ENCODE peak calls at places on chromosomes 11 and 22, in nine cellular contexts. V is endodermal cell, M is omental fat pad, L is keratinocyte, N is HFFc6, S is activated B cell treated with CpG ODN at 0.5 μM for 24 hours, H is AG04450, K is neural progenitor cell, C is lower leg skin. U is an unnamed sample.

GRCh38 chr22:26798433-26799065 is 141.2 kb downstream of the MIAT start:
- DNase-seq in N (no peak), C (no peak), V (peak; percentile 64), K (no peak), H (no peak), M (no peak), L (no peak), S (no peak), U (no peak)

GRCh38 chr11:126172596-126173038 is 38.8 kb downstream of the RPUSD4 start:
- DNase-seq in C (no peak), L (no peak), V (no peak), H (peak; percentile 21), M (no peak), K (no peak), S (no peak), N (no peak), U (no peak)

GRCh38 chr22:21887841-21888240 is 20.4 kb upstream of the MAPK1 start:
- DNase-seq in C (no peak), K (no peak), H (no peak), M (no peak), N (no peak), S (no peak), L (no peak), V (no peak), U (no peak)

GRCh38 chr11:79906189-79906588 is 465.4 kb upstream of the TENM4 start:
- DNase-seq in K (no peak), L (no peak), M (no peak), N (no peak), C (no peak), S (no peak), H (no peak), V (no peak), U (no peak)

GRCh38 chr11:118152552-118153471 is at the start of gene SCN4B:
- DNase-seq in L (no peak), K (peak; percentile 93), C (no peak), H (peak; percentile 6), M (no peak), S (no peak), V (peak; percentile 91), N (no peak), U (no peak)

GRCh38 chr11:72243567-72244316 is at the start of gene PHOX2A:
- DNase-seq in L (no peak), N (no peak), S (no peak), K (peak; percentile 69), H (no peak), C (peak; percentile 82), V (peak; percentile 81), M (no peak), U (no peak)

GRCh38 chr22:48035897-48036296 is 1273.4 kb downstream of the TBC1D22A start:
- DNase-seq in H (no peak), K (no peak), L (no peak), M (no peak), C (peak; percentile 50), V (no peak), N (no peak), S (no peak), U (no peak)

GRCh38 chr11:24697722-24698121 is 200.9 kb downstream of the LUZP2 start:
- DNase-seq in S (no peak), C (no peak), V (no peak), N (no peak), L (peak; percentile 2), M (no peak), H (peak; percentile 20), K (no peak), U (no peak)

GRCh38 chr11:77067776-77068460 is 1.1 kb downstream of the CAPN5 start:
- DNase-seq in L (no peak), N (no peak), M (peak; percentile 12), K (no peak), H (no peak), C (peak; percentile 84), V (peak; percentile 49), S (peak; percentile 15), U (no peak)

GRCh38 chr22:31630331-31631329 is 31.4 kb downstream of the PISD start:
- DNase-seq in L (peak; percentile 25), K (peak; percentile 87), C (peak; percentile 96), S (peak; percentile 83), N (peak; percentile 67), M (peak; percentile 68), H (no peak), V (peak; percentile 94), U (peak; percentile 78)

GRCh38 chr22:21044931-21045584 is 688 bp upstream of the LRRC74B start:
- DNase-seq in K (peak; percentile 21), N (peak; percentile 64), M (no peak), L (no peak), H (no peak), S (peak; percentile 26), V (no peak), C (no peak), U (no peak)

GRCh38 chr11:109130910-109131309 is 291.1 kb upstream of the C11orf87 start:
- DNase-seq in H (no peak), V (no peak), C (no peak), M (no peak), K (no peak), N (no peak), L (no peak), S (no peak), U (no peak)

GRCh38 chr11:70517996-70518907 is 119.9 kb downstream of the CTTN start:
- DNase-seq in M (no peak), H (no peak), K (no peak), S (no peak), N (peak; percentile 76), L (peak; percentile 7), C (no peak), V (no peak), U (no peak)

GRCh38 chr22:24685804-24686203 is 82.8 kb downstream of the GGT1 start:
- DNase-seq in V (peak; percentile 70), H (no peak), N (no peak), C (no peak), L (no peak), M (no peak), S (no peak), K (peak; percentile 45), U (no peak)

GRCh38 chr11:96015911-96016565 is 92.1 kb upstream of the MTMR2 start:
- DNase-seq in M (no peak), L (no peak), S (no peak), N (no peak), V (peak; percentile 60), H (no peak), C (no peak), K (no peak), U (no peak)

GRCh38 chr11:111370902-111371578 is 8.0 kb downstream of the POU2AF1 start:
- DNase-seq in N (no peak), H (no peak), C (no peak), K (no peak), S (no peak), V (no peak), L (no peak), M (no peak), U (no peak)

GRCh38 chr11:28466506-28466905 is 358.3 kb downstream of the METTL15 start:
- DNase-seq in N (no peak), M (no peak), C (no peak), S (no peak), K (no peak), L (no peak), H (no peak), V (no peak), U (no peak)

GRCh38 chr11:85810521-85810870 is 445 bp downstream of the SYTL2 start:
- DNase-seq in L (no peak), H (no peak), C (no peak), N (no peak), M (no peak), S (no peak), V (peak; percentile 61), K (peak; percentile 14), U (no peak)

DNA sequence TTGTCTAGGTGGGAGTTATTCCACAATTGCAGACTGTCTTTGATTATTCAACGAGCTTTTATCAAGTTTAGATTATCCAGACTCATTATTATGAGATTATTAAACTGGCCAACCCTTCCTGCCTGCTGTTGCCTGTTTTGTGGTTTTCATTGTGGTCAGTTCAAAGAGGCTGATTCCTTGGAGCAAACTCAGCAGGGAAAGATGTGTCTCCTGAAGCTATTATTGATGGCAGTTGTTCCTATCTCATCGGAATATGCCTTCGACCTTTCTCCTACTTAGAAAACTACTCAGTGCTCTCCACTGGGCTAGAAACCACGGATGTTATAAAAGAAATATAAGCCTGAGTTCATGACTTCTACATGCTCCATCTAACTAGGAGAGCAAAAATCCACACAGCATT is 80.2 kb upstream of the NAV2 start:
- DNase-seq in M (no peak), C (no peak), S (no peak), H (no peak), K (no peak), V (no peak), L (peak; percentile 4), N (peak; percentile 69), U (no peak)
- TF ChIP-seq CTCF in M (no peak), C (no peak), S (no peak), H (no peak), K (no peak), V (no peak), L (no peak), N (no peak), U (no peak)

GRCh38 chr11:35461917-35462316 is 42.6 kb upstream of the SLC1A2 start:
- DNase-seq in N (no peak), C (no peak), H (no peak), L (no peak), V (no peak), S (no peak), M (no peak), K (no peak), U (no peak)
- TF ChIP-seq CTCF in N (peak; percentile 57), C (no peak), H (no peak), L (no peak), V (peak; percentile 48), S (no peak), M (no peak), K (no peak), U (no peak)

GRCh38 chr22:43707650-43708049 is 104.5 kb downstream of the EFCAB6 start:
- DNase-seq in V (no peak), N (no peak), C (no peak), S (no peak), L (no peak), M (no peak), H (no peak), K (no peak), U (no peak)
- TF ChIP-seq CTCF in V (no peak), N (no peak), C (no peak), S (no peak), L (no peak), M (no peak), H (no peak), K (no peak), U (no peak)

DNA sequence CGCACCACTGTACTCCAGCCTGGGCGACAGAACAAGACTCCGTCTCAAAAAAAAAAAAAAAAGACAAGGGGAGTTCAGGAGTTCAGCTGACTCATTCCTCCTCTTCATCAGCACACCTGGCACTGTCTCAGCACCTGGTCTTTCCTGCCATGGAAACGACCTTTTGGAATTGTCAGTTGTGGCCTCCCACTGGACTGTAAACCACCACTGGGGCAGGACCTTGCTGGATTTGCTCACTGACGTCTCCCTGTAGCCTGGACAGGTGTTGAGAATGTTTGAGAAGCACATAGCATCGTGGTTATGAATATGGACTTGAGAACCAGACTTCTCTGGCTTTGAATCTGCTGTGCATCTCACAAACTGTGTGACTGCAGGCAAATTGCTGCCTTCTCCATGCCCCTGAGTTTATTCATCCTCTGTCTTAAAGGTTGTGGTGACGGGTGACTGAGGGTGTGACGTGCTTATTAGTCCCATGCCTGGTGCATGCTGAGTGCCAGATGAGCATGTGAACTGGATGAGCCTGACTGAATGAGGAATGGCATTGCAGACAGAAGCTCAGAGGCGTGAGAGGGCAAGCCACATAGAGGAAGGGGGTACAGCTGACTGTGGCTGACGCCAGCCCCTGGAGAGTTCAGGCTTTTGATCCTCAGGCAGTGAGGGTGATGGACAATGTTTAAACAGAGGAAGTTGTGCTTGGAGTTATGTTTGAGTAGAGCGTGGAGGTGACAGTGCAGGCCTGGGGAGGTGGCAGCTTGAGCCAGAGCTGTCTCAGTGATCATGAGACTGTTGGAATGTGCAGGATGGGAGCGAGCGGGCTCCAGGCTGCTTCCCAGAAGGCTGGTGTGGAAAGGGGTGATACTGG is 12.7 kb downstream of the TOM1 start:
- DNase-seq in S (no peak), V (no peak), H (no peak), M (no peak), C (peak; percentile 86), N (peak; percentile 75), L (no peak), K (no peak), U (no peak)
- TF ChIP-seq CTCF in S (no peak), V (no peak), H (no peak), M (no peak), C (no peak), N (no peak), L (no peak), K (no peak), U (no peak)